ENCODE peak calls at places on chromosomes 3 and 15, in eight cellular contexts. V is heart left ventricle, R is uterus, C is mucosa of descending colon, M is HFFc6, O is neural crest cell, L is fibroblast of pulmonary artery, I is AG04449. Q is an unnamed sample.

GRCh38 chr15:31297880-31298456 is 28.7 kb upstream of the KLF13 start:
- DNase-seq in R (no peak), O (no peak), V (no peak), C (peak; percentile 89), I (no peak), M (no peak), L (no peak), Q (no peak)

GRCh38 chr3:193140381-193140780 is 100.6 kb upstream of the PLAAT1 start:
- DNase-seq in O (no peak), M (no peak), R (no peak), I (no peak), C (no peak), V (no peak), L (no peak), Q (no peak)

GRCh38 chr3:159185443-159186050 is 383.7 kb downstream of the MFSD1 start:
- DNase-seq in V (no peak), R (no peak), M (no peak), L (no peak), O (no peak), I (no peak), C (no peak), Q (no peak)

GRCh38 chr3:162892921-162893793 is 1396.5 kb downstream of the OTOL1 start:
- DNase-seq in I (no peak), R (no peak), O (no peak), V (no peak), M (no peak), C (no peak), L (no peak), Q (no peak)

GRCh38 chr3:41961061-41961749 is 698 bp downstream of the ULK4 start:
- DNase-seq in I (no peak), C (peak; percentile 51), V (peak; percentile 35), L (peak; percentile 71), R (peak; percentile 27), M (peak; percentile 74), O (peak; percentile 40), Q (no peak)

GRCh38 chr3:66490214-66490613 is 10.6 kb downstream of the LRIG1 start:
- DNase-seq in V (no peak), M (no peak), R (no peak), C (no peak), O (no peak), I (no peak), L (peak; percentile 55), Q (no peak)

GRCh38 chr3:16808393-16809107 is 76.2 kb upstream of the PLCL2 start:
- DNase-seq in L (no peak), V (no peak), O (no peak), I (no peak), M (no peak), C (no peak), R (no peak), Q (no peak)

GRCh38 chr3:197364410-197365071 is 66.1 kb upstream of the DLG1 start:
- DNase-seq in I (no peak), L (no peak), R (no peak), V (no peak), M (no peak), C (no peak), O (no peak), Q (no peak)

GRCh38 chr15:64989331-64990167 is at the start of gene SPG21:
- DNase-seq in O (peak; percentile 89), I (peak; percentile 33), R (peak; percentile 92), C (peak; percentile 91), V (peak; percentile 95), M (peak; percentile 84), L (peak; percentile 96), Q (peak; percentile 96)

GRCh38 chr3:188553569-188553968 is 399.6 kb downstream of the LPP start:
- DNase-seq in O (no peak), C (no peak), R (no peak), L (no peak), M (no peak), V (no peak), I (no peak), Q (no peak)

GRCh38 chr3:130480736-130481135 is 36.2 kb upstream of the COL6A6 start:
- DNase-seq in V (peak; percentile 33), L (peak; percentile 59), R (peak; percentile 21), O (peak; percentile 3), M (peak; percentile 3), I (no peak), C (no peak), Q (no peak)

GRCh38 chr3:53712817-53713388 is 133.3 kb downstream of the CHDH start:
- DNase-seq in R (no peak), C (no peak), I (no peak), M (no peak), O (no peak), L (no peak), V (no peak), Q (no peak)

GRCh38 chr3:193515884-193516438 is 38.7 kb downstream of the ATP13A4 start:
- DNase-seq in O (no peak), L (no peak), R (no peak), I (no peak), C (no peak), M (no peak), V (no peak), Q (no peak)

GRCh38 chr15:99537344-99537743 is 28.4 kb upstream of the MEF2A start:
- DNase-seq in I (no peak), V (peak; percentile 52), C (no peak), R (no peak), M (no peak), L (peak; percentile 18), O (no peak), Q (no peak)

GRCh38 chr3:193938613-193939012 is 197.3 kb upstream of the HES1 start:
- DNase-seq in M (no peak), L (no peak), V (no peak), I (no peak), R (no peak), O (no peak), C (no peak), Q (no peak)

GRCh38 chr3:46401579-46401978 is 5.3 kb downstream of the CCR5AS start:
- DNase-seq in M (no peak), C (no peak), V (no peak), I (no peak), O (no peak), L (no peak), R (no peak), Q (no peak)

GRCh38 chr3:132134611-132135010 is 99.8 kb upstream of the CPNE4 start:
- DNase-seq in M (peak; percentile 66), I (peak; percentile 74), L (peak; percentile 88), O (no peak), C (no peak), V (no peak), R (no peak), Q (no peak)

GRCh38 chr15:100966997-100967396 is 47.8 kb downstream of the LRRK1 start:
- DNase-seq in V (no peak), O (no peak), I (no peak), C (no peak), M (no peak), L (no peak), R (no peak), Q (no peak)

DNA sequence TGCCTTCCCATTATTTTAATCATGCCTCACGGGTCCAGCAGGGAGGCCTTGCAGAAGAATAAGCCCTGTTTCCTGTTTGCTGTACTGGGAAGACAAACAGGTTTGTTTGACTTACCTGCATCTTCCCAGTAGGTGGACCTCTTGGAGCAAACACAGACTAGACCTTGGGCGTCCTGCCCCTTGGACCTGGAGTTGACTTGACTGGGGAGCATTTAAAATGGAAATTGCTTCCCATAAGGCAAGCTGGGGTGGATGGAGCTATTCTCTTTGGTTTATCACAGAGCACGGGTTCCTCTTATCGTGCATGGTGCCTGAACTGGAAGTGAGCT is 151.4 kb downstream of the RPLP1 start:
- DNase-seq in C (peak; percentile 65), I (no peak), L (no peak), R (no peak), O (no peak), V (no peak), M (no peak), Q (no peak)
- TF ChIP-seq CTCF in C (no peak), I (no peak), L (no peak), R (no peak), O (no peak), V (no peak), M (no peak), Q (peak; percentile 31)

GRCh38 chr3:139935071-139935865 is at the start of gene CLSTN2:
- DNase-seq in V (peak; percentile 77), M (no peak), O (peak; percentile 69), I (no peak), C (peak; percentile 52), L (peak; percentile 7), R (peak; percentile 72), Q (no peak)
- TF ChIP-seq CTCF in V (peak; percentile 12), M (no peak), O (peak; percentile 40), I (no peak), C (no peak), L (no peak), R (peak; percentile 27), Q (no peak)

DNA sequence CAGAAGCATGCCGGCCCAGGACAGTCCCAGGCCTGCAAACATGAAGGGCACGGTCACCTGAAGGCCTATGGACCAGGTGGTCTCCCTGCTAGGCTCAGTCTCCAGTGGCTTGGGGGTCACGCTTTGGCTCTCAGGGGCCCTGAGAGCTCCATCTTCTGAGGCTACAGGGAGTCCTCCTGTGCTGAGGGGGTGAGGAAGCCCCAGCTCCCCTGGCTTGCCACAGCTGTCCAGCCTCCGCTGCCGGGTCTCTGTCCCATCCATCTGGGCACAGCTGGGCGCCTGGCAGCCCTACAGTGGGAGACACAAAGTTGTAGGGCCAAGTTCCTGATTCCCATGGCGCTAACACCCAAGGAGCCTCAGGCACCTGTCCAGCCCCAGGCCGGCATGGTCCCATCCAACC is 16.0 kb downstream of the SLC41A3 start:
- DNase-seq in M (no peak), V (no peak), L (no peak), C (no peak), R (no peak), I (no peak), O (no peak), Q (no peak)
- TF ChIP-seq CTCF in M (no peak), V (no peak), L (no peak), C (no peak), R (no peak), I (no peak), O (no peak), Q (no peak)

GRCh38 chr15:92247649-92248242 is 145.9 kb upstream of the ST8SIA2 start:
- DNase-seq in I (no peak), R (no peak), L (no peak), C (no peak), M (no peak), V (no peak), O (no peak), Q (no peak)

GRCh38 chr15:92244703-92245102 is 149.0 kb upstream of the ST8SIA2 start:
- DNase-seq in O (no peak), R (no peak), I (no peak), L (no peak), C (no peak), V (no peak), M (no peak), Q (no peak)
- TF ChIP-seq CTCF in O (peak; percentile 27), R (no peak), I (no peak), L (no peak), C (no peak), V (no peak), M (no peak), Q (no peak)

GRCh38 chr15:56286213-56286612 is 42.5 kb upstream of the RFX7 start:
- DNase-seq in L (no peak), I (no peak), M (no peak), C (peak; percentile 17), R (no peak), V (no peak), O (no peak), Q (no peak)
- TF ChIP-seq CTCF in L (peak; percentile 14), I (no peak), M (no peak), C (no peak), R (no peak), V (no peak), O (peak; percentile 38), Q (no peak)

Q was measured in chondrocyte.